ENCODE peak calls at places on chromosomes 6 and 20, in five cellular contexts. X is choroid plexus epithelial cell, P is uterus, H is BE2C, G is GM12878. Y is an unnamed sample.

GRCh38 chr6:43878823-43879495 is 108.9 kb downstream of the VEGFA start:
- DNase-seq in X (no peak), G (no peak), H (peak), P (peak), Y (no peak)

GRCh38 chr6:11083491-11083890 is 10.1 kb upstream of the SMIM13 start:
- DNase-seq in G (no peak), X (peak), H (no peak), P (no peak), Y (peak)

GRCh38 chr6:170087946-170088348 is 202.9 kb downstream of the DLL1 start:
- DNase-seq in G (peak), X (no peak), H (no peak), P (no peak), Y (no peak)

GRCh38 chr6:169556758-169557505 is 144.9 kb downstream of the WDR27 start:
- DNase-seq in H (no peak), G (peak), X (no peak), P (no peak), Y (no peak)

GRCh38 chr6:21874372-21874771 is 280.8 kb downstream of the SOX4 start:
- DNase-seq in X (no peak), P (no peak), G (no peak), H (no peak), Y (no peak)

GRCh38 chr20:17843246-17844132 is 125.1 kb downstream of the SNX5 start:
- DNase-seq in X (peak), G (no peak), H (no peak), P (peak), Y (peak)

GRCh38 chr20:21514553-21515251 is 838 bp upstream of the NKX2-2 start:
- DNase-seq in G (no peak), H (no peak), X (no peak), P (no peak), Y (no peak)

GRCh38 chr6:52647199-52647598 is 23.7 kb upstream of the TMEM14A start:
- DNase-seq in X (peak), G (no peak), H (no peak), P (no peak), Y (peak)

GRCh38 chr20:58711266-58712051 is 18.9 kb downstream of the NPEPL1 start:
- DNase-seq in G (no peak), P (peak), H (peak), X (no peak), Y (no peak)

GRCh38 chr20:57620999-57621398 is 773 bp upstream of the ZBP1 start:
- DNase-seq in G (no peak), H (no peak), P (no peak), X (no peak), Y (no peak)

GRCh38 chr6:152671146-152671545 is 26.6 kb upstream of the MYCT1 start:
- DNase-seq in H (no peak), G (no peak), P (no peak), X (peak), Y (peak)

GRCh38 chr20:2261105-2261504 is 34.7 kb upstream of the TGM3 start:
- DNase-seq in P (no peak), X (no peak), G (no peak), H (no peak), Y (peak)

GRCh38 chr6:1075880-1076279 is 236.0 kb upstream of the FOXQ1 start:
- DNase-seq in G (no peak), X (no peak), H (no peak), P (no peak), Y (no peak)

GRCh38 chr6:11712760-11713159 is 65.8 kb downstream of the ADTRP start:
- DNase-seq in X (peak), G (no peak), H (no peak), P (no peak), Y (peak)

GRCh38 chr6:7230327-7230691 is 82.7 kb downstream of the SSR1 start:
- DNase-seq in G (no peak), H (no peak), X (no peak), P (no peak), Y (no peak)

GRCh38 chr6:30776361-30777223 is 32.2 kb upstream of the IER3 start:
- DNase-seq in G (no peak), H (no peak), X (no peak), P (no peak), Y (no peak)

GRCh38 chr6:27098956-27099355 is 148.5 kb upstream of the PRSS16 start:
- DNase-seq in P (no peak), G (no peak), X (no peak), H (no peak), Y (no peak)

GRCh38 chr6:79215233-79215824 is 19.2 kb downstream of the HMGN3 start:
- DNase-seq in G (no peak), P (no peak), H (no peak), X (peak), Y (peak)

GRCh38 chr20:7673841-7674240 is 266.4 kb downstream of the HAO1 start:
- DNase-seq in G (no peak), X (peak), H (no peak), P (no peak), Y (peak)

GRCh38 chr6:4906942-4907300 is 96.9 kb downstream of the RPP40 start:
- DNase-seq in G (no peak), P (no peak), H (no peak), X (no peak), Y (peak)

GRCh38 chr6:40896696-40897095 is 142.3 kb downstream of the UNC5CL start:
- DNase-seq in X (no peak), G (no peak), H (no peak), P (no peak), Y (peak)

GRCh38 chr6:108795122-108795521 is 53.1 kb upstream of the ARMC2 start:
- DNase-seq in H (no peak), G (no peak), P (no peak), X (no peak), Y (no peak)

GRCh38 chr6:166627875-166628849 is 1.1 kb upstream of the RPS6KA2 start:
- DNase-seq in G (no peak), X (peak), P (peak), H (peak), Y (peak)

GRCh38 chr20:12700701-12701100 is 308.1 kb upstream of the SPTLC3 start:
- DNase-seq in H (no peak), G (no peak), P (no peak), X (no peak), Y (no peak)

GRCh38 chr20:38321959-38322598 is 18.1 kb downstream of the BPI start:
- DNase-seq in H (peak), G (no peak), X (peak), P (peak), Y (peak)

GRCh38 chr20:63087236-63087871 is 80.6 kb upstream of the BHLHE23 start:
- DNase-seq in X (no peak), P (peak), G (no peak), H (peak), Y (no peak)

GRCh38 chr20:63090052-63090451 is 83.3 kb upstream of the BHLHE23 start:
- DNase-seq in H (peak), X (no peak), P (no peak), G (no peak), Y (no peak)

GRCh38 chr20:63089051-63089907 is 82.5 kb upstream of the BHLHE23 start:
- DNase-seq in X (no peak), G (no peak), P (peak), H (peak), Y (no peak)

GRCh38 chr20:63086421-63087235 is 79.9 kb upstream of the BHLHE23 start:
- DNase-seq in P (no peak), X (no peak), H (peak), G (no peak), Y (no peak)

DNA sequence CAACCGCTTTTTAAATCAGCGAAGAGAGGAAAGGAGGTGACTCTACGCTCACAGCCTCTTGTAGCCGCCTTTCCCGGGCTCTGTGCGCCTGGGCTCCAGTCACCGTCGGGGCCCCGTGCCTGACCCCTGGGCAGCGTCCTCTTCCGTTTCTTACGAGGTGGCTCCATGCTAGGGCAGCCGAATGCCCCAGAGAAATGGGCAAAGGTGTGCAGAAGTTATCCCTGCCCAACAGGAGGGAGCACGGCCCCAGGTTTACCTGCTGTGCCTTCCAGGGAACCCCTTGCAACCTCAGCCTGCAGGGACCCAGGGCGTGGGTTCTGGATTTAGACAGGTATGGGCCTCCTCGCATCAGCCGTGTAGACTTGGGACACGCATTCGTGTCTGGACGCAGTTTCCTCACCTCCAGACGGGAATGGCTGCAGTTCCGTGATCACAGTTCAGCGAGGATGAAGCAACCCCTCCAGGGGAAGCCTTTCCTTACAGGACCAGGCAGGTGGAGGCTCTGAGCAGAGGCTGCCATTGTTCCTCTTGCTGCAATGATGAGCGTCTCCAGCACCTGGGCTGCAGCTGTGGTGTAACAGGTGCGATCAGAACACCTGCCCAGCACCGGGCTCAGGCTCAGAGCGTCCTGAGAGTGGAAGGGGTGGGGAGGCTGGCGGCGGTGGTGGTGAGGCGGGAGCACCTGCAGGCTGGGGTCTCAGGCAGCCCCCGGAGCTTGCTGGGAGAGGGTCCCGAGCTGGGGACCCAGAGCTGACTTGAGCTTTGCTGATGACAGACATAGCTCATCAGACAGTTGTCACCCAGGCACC is 81.3 kb upstream of the BHLHE23 start:
- DNase-seq in P (peak), H (peak), X (no peak), G (no peak), Y (no peak)
- H3K4me3 ChIP-seq in P (no peak), H (no peak), X (no peak), G (no peak), Y (no peak)

DNA sequence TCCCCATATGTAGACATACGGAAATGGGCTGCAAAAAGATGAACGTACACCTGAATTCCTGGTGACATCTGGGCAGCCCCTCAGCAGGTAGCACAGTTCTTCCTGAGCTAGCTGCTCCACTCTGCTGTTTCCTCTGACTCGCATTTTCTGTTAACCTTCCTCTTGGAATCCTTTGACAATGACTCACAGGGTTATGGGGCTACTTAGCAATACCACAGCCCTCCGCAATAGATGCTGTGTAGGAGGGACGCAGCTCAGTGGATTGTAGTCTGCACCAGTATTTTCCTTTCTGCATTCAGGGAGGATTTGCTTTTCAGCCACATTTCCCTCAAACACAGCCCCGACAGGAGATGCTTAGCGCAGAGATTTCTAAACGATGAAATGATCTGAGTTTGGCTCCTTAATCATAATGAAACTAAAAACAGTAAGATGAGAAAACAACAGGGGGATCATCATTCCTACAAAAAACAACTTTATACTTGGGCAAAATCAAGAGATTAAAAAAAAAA is 12.4 kb downstream of the BACH2 start:
- DNase-seq in G (no peak), H (no peak), P (peak), X (peak), Y (peak)
- TF ChIP-seq CTCF in G (no peak), H (no peak), P (no peak), X (peak), Y (peak)

DNA sequence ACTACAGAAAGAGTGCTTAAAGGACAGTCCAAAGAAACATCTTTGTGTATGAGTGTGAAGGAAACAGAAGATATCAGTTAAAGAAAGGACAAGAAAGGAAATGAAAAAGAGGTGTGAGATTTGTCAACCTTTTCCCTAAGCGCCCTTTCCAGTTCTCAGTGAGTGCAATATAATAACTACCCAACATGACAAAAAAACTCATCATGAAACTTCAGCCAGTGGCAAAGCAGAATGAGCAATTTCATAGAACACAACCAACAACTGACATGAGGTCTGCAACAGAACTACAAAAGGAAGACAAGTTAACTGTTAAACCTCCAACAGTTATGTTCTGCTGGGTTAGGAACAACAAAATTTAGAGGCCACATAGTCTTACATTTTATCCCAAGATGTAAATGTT is 19.1 kb upstream of the MYB start:
- DNase-seq in X (no peak), H (no peak), P (no peak), G (no peak), Y (no peak)
- H3K4me3 ChIP-seq in X (no peak), H (no peak), P (no peak), G (no peak), Y (no peak)

DNA sequence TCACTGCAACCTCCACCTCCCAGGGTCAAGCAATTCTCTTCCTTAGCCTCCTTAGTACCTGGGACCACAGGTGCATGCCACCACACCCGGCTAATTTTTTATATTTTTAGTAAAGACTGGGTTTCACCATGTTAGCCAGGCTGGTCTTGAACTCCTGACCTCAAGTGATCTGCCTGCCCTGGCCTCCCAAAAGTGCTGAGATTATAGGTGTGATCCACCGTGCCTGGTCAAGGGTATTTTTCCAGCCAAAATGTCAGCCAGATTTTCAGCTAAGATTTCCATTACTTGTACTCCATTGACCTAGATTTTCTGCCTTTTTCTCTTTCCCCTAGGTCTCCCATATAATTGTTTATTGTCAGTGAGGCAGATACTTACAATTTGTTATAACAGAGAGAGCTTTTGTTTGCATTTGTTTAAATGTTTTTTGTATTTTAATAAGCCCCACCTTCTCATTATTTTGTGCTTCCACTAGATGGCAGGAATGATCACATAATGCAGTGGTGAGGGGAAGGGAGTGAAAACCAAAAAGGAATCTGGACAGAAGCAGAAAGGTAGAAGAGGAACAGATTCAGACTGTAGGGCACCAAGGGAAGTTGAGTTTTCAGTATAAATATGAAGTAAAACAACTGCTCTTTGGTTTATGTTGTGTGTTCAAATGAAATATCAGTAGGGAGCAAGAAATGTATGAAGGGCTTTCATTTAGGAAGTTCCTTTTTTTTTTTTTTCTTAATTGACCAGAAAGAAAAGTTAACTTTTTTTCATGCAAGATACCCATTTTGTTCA is 29.7 kb downstream of the RPF2 start:
- DNase-seq in P (no peak), X (peak), H (no peak), G (peak), Y (peak)
- TF ChIP-seq CTCF in P (peak), X (peak), H (peak), G (peak), Y (peak)

GRCh38 chr6:116945809-116946208 is 68.8 kb downstream of the RFX6 start:
- DNase-seq in G (no peak), H (no peak), P (no peak), X (peak), Y (no peak)
- H3K4me3 ChIP-seq in G (no peak), H (no peak), P (no peak), X (no peak), Y (no peak)

DNA sequence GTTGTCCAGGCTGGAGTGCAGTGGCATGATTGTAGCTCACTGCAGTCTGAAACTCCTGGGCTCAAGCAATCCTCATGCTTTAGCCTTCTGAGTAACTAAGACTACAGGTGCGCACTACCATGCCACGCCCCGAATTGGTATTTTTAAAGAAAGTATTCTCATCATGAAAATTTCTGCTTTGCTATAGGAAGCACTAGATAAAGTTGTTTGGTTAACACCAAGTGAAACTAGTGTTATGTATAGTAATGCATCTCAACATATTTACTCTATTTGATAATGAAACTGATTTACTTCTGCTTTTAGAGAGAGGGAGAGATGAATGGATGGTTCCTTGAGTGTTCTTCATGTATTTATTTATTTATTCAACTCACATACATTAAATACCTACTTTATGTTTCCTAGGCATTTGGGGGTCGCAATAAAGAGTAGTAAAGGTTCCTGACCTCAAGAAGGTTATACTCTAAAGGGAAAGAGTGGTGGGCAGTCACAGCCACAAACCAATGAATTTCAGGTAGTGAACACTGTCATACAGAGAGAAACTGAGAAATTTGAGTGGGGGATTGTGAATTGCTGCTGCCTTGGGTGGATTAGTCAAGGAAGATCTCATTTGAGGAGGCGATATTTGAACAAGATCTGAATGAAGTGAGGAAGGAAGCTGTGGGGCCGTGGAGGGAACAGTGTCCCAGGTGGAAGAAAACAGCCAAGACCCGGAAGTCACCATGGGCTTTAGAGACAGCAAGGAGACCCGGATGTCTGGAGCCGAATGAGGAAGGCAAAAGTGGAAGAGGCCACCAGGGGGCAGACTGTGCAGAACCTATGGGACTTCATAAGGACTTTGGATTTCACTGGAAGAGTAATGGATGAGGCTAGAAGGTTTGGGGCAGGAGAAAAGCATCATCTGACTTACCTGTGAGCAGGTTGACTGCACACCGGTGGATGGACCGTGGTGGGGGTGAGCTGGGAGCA is 185.6 kb downstream of the TSHZ2 start:
- DNase-seq in X (peak), P (no peak), H (peak), G (no peak), Y (peak)
- TF ChIP-seq CTCF in X (peak), P (no peak), H (peak), G (peak), Y (peak)